ENCODE peak calls at places on chromosomes 5 and 9, in five cellular contexts. One of them, this sample, is unnamed. For H3K4me1, the result is how much of the 10 kb centered on the place peaks cover.

GRCh38 chr9:20744046-20744630 is 60.1 kb downstream of the FOCAD start:
- DNase-seq in A549: no peak
- DNase-seq in uterus: no peak
- DNase-seq in stomach: no peak
- DNase-seq in IMR-90: no peak
- DNase-seq in this sample: no peak

GRCh38 chr9:123834218-123834906 is 95.6 kb downstream of the DENND1A start:
- DNase-seq in A549: no peak
- DNase-seq in uterus: no peak
- DNase-seq in stomach: no peak
- DNase-seq in IMR-90: peak
- DNase-seq in this sample: no peak

GRCh38 chr9:27451207-27451792 is 72.8 kb upstream of the IFNK start:
- DNase-seq in A549: no peak
- DNase-seq in uterus: no peak
- DNase-seq in stomach: no peak
- DNase-seq in IMR-90: no peak
- DNase-seq in this sample: no peak

GRCh38 chr5:125257057-125257970 is 510.9 kb upstream of the ZNF608 start:
- DNase-seq in A549: no peak
- DNase-seq in uterus: no peak
- DNase-seq in stomach: no peak
- DNase-seq in IMR-90: peak
- DNase-seq in this sample: no peak

GRCh38 chr5:39697891-39698290 is 273.1 kb upstream of the DAB2 start:
- DNase-seq in A549: no peak
- DNase-seq in uterus: no peak
- DNase-seq in stomach: no peak
- DNase-seq in IMR-90: no peak
- DNase-seq in this sample: no peak

GRCh38 chr9:137083418-137084004 is 3.3 kb upstream of the MAN1B1 start:
- DNase-seq in A549: peak
- DNase-seq in uterus: peak
- DNase-seq in stomach: peak
- DNase-seq in IMR-90: peak
- DNase-seq in this sample: peak

GRCh38 chr5:61171479-61171878 is 9.2 kb upstream of the SMIM15 start:
- DNase-seq in A549: no peak
- DNase-seq in uterus: no peak
- DNase-seq in stomach: no peak
- DNase-seq in IMR-90: no peak
- DNase-seq in this sample: no peak

GRCh38 chr9:127525426-127526188 is 74.3 kb downstream of the LRSAM1 start:
- DNase-seq in A549: peak
- DNase-seq in uterus: no peak
- DNase-seq in stomach: no peak
- DNase-seq in IMR-90: peak
- DNase-seq in this sample: no peak

GRCh38 chr9:136544549-136545064 is 1.2 kb downstream of the NOTCH1 start:
- DNase-seq in A549: no peak
- DNase-seq in uterus: peak
- DNase-seq in stomach: peak
- DNase-seq in IMR-90: no peak
- DNase-seq in this sample: peak

GRCh38 chr5:61919920-61920319 is 386.1 kb upstream of the KIF2A start:
- DNase-seq in A549: peak
- DNase-seq in uterus: no peak
- DNase-seq in stomach: peak
- DNase-seq in IMR-90: no peak
- DNase-seq in this sample: no peak

GRCh38 chr5:109141499-109142200 is 268.1 kb downstream of the PJA2 start:
- DNase-seq in A549: peak
- DNase-seq in uterus: no peak
- DNase-seq in stomach: no peak
- DNase-seq in IMR-90: peak
- DNase-seq in this sample: no peak

GRCh38 chr9:32427111-32427873 is 42.8 kb downstream of the ACO1 start:
- DNase-seq in A549: no peak
- DNase-seq in uterus: no peak
- DNase-seq in stomach: peak
- DNase-seq in IMR-90: peak
- DNase-seq in this sample: no peak

GRCh38 chr5:42675602-42676001 is 81.0 kb upstream of the CCDC152 start:
- DNase-seq in A549: no peak
- DNase-seq in uterus: no peak
- DNase-seq in stomach: no peak
- DNase-seq in IMR-90: no peak
- DNase-seq in this sample: no peak

GRCh38 chr5:66554211-66554610 is 42.0 kb upstream of the MAST4 start:
- DNase-seq in A549: no peak
- DNase-seq in uterus: no peak
- DNase-seq in stomach: no peak
- DNase-seq in IMR-90: no peak
- DNase-seq in this sample: no peak

GRCh38 chr5:125298258-125298657 is 551.8 kb upstream of the ZNF608 start:
- DNase-seq in A549: no peak
- DNase-seq in uterus: no peak
- DNase-seq in stomach: no peak
- DNase-seq in IMR-90: peak
- DNase-seq in this sample: no peak

GRCh38 chr5:152443935-152444334 is 38.9 kb upstream of the NMUR2 start:
- DNase-seq in A549: no peak
- DNase-seq in uterus: no peak
- DNase-seq in stomach: no peak
- DNase-seq in IMR-90: no peak
- DNase-seq in this sample: no peak

GRCh38 chr5:125262782-125263181 is 516.3 kb upstream of the ZNF608 start:
- DNase-seq in A549: no peak
- DNase-seq in uterus: no peak
- DNase-seq in stomach: no peak
- DNase-seq in IMR-90: peak
- DNase-seq in this sample: no peak

GRCh38 chr9:97307091-97307490 is 368 bp upstream of the CCDC180 start:
- DNase-seq in A549: no peak
- DNase-seq in uterus: peak
- DNase-seq in stomach: peak
- DNase-seq in IMR-90: peak
- DNase-seq in this sample: no peak

GRCh38 chr5:72015103-72015548 is 92.1 kb upstream of the MAP1B start:
- DNase-seq in A549: peak
- DNase-seq in uterus: no peak
- DNase-seq in stomach: no peak
- DNase-seq in IMR-90: peak
- DNase-seq in this sample: no peak

GRCh38 chr9:116767219-116767618 is 80.1 kb downstream of the TRIM32 start:
- DNase-seq in A549: no peak
- DNase-seq in uterus: no peak
- DNase-seq in stomach: no peak
- DNase-seq in IMR-90: no peak
- DNase-seq in this sample: no peak

GRCh38 chr5:136963521-136963920 is 535.6 kb downstream of the SPOCK1 start:
- DNase-seq in A549: no peak
- DNase-seq in uterus: no peak
- DNase-seq in stomach: no peak
- DNase-seq in IMR-90: no peak
- DNase-seq in this sample: no peak

GRCh38 chr5:112253478-112254250 is 165.4 kb downstream of the EPB41L4A start:
- DNase-seq in A549: no peak
- DNase-seq in uterus: peak
- DNase-seq in stomach: no peak
- DNase-seq in IMR-90: no peak
- DNase-seq in this sample: peak
- TF ChIP-seq CTCF in A549: no peak
- TF ChIP-seq CTCF in uterus: no peak
- TF ChIP-seq CTCF in stomach: no peak
- TF ChIP-seq CTCF in IMR-90: no peak
- TF ChIP-seq CTCF in this sample: no peak

GRCh38 chr9:129867138-129868032 is 32.1 kb downstream of the USP20 start:
- DNase-seq in A549: no peak
- DNase-seq in uterus: no peak
- DNase-seq in stomach: no peak
- DNase-seq in IMR-90: no peak
- DNase-seq in this sample: no peak

GRCh38 chr9:129868033-129868395 is 32.8 kb downstream of the USP20 start:
- DNase-seq in A549: no peak
- DNase-seq in uterus: no peak
- DNase-seq in stomach: no peak
- DNase-seq in IMR-90: no peak
- DNase-seq in this sample: no peak

GRCh38 chr9:129869585-129870501 is 34.6 kb downstream of the USP20 start:
- DNase-seq in A549: no peak
- DNase-seq in uterus: no peak
- DNase-seq in stomach: no peak
- DNase-seq in IMR-90: no peak
- DNase-seq in this sample: no peak

GRCh38 chr9:129866373-129867137 is 31.3 kb downstream of the USP20 start:
- DNase-seq in A549: no peak
- DNase-seq in uterus: no peak
- DNase-seq in stomach: no peak
- DNase-seq in IMR-90: no peak
- DNase-seq in this sample: no peak

GRCh38 chr9:129868571-129869486 is 33.6 kb downstream of the USP20 start:
- DNase-seq in A549: no peak
- DNase-seq in uterus: no peak
- DNase-seq in stomach: peak
- DNase-seq in IMR-90: no peak
- DNase-seq in this sample: no peak
- H3K4me1 ChIP-seq in A549: under half
- H3K4me1 ChIP-seq in uterus: under half
- H3K4me1 ChIP-seq in stomach: under half
- H3K4me1 ChIP-seq in IMR-90: under half
- H3K4me1 ChIP-seq in this sample: under half

GRCh38 chr5:133241179-133241728 is 189.4 kb downstream of the HSPA4 start:
- DNase-seq in A549: no peak
- DNase-seq in uterus: no peak
- DNase-seq in stomach: no peak
- DNase-seq in IMR-90: no peak
- DNase-seq in this sample: no peak

GRCh38 chr5:133242221-133242835 is 190.5 kb downstream of the HSPA4 start:
- DNase-seq in A549: no peak
- DNase-seq in uterus: no peak
- DNase-seq in stomach: no peak
- DNase-seq in IMR-90: no peak
- DNase-seq in this sample: no peak

GRCh38 chr5:133238426-133239205 is 186.8 kb downstream of the HSPA4 start:
- DNase-seq in A549: no peak
- DNase-seq in uterus: no peak
- DNase-seq in stomach: no peak
- DNase-seq in IMR-90: no peak
- DNase-seq in this sample: peak

GRCh38 chr5:133243196-133243595 is 191.4 kb downstream of the HSPA4 start:
- DNase-seq in A549: no peak
- DNase-seq in uterus: no peak
- DNase-seq in stomach: no peak
- DNase-seq in IMR-90: no peak
- DNase-seq in this sample: no peak

GRCh38 chr5:133240425-133241091 is 188.7 kb downstream of the HSPA4 start:
- DNase-seq in A549: peak
- DNase-seq in uterus: peak
- DNase-seq in stomach: peak
- DNase-seq in IMR-90: peak
- DNase-seq in this sample: no peak
- TF ChIP-seq POLR2A in A549: no peak
- TF ChIP-seq POLR2A in uterus: no peak
- TF ChIP-seq POLR2A in stomach: no peak
- TF ChIP-seq POLR2A in IMR-90: no peak
- TF ChIP-seq POLR2A in this sample: no peak

GRCh38 chr5:7686794-7687193 is 164.1 kb downstream of the CFAP90 start:
- DNase-seq in A549: no peak
- DNase-seq in uterus: no peak
- DNase-seq in stomach: no peak
- DNase-seq in IMR-90: no peak
- DNase-seq in this sample: no peak
- TF ChIP-seq CTCF in A549: no peak
- TF ChIP-seq CTCF in uterus: no peak
- TF ChIP-seq CTCF in stomach: no peak
- TF ChIP-seq CTCF in IMR-90: no peak
- TF ChIP-seq CTCF in this sample: no peak

DNA sequence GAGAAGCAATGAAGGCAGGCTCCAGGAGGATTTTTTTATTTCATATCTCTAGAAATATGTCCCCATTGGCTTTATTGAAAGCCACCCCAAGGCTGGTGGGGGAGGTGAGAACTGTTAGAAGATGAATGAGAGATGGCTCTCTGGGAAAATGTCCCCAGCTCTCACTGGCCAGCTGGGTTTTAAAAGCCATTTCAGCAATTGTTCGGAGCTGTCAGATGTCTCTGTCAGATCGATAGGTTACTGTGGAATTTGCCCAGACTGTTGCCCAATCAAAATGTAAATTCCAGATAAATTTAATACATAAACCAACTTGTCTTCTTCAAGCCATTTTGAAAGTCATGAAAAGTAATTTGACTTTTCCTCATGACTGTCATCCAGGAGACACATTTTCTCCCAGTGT is 67.0 kb upstream of the BRINP1 start:
- DNase-seq in A549: no peak
- DNase-seq in uterus: no peak
- DNase-seq in stomach: no peak
- DNase-seq in IMR-90: no peak
- DNase-seq in this sample: no peak
- H3K4me1 ChIP-seq in A549: under half
- H3K4me1 ChIP-seq in uterus: under half
- H3K4me1 ChIP-seq in stomach: under half
- H3K4me1 ChIP-seq in IMR-90: under half
- H3K4me1 ChIP-seq in this sample: under half

GRCh38 chr5:54455413-54456157 is at the start of gene HSPB3:
- DNase-seq in A549: no peak
- DNase-seq in uterus: peak
- DNase-seq in stomach: no peak
- DNase-seq in IMR-90: peak
- DNase-seq in this sample: peak
- TF ChIP-seq POLR2A in A549: no peak
- TF ChIP-seq POLR2A in uterus: no peak
- TF ChIP-seq POLR2A in stomach: no peak
- TF ChIP-seq POLR2A in IMR-90: no peak
- TF ChIP-seq POLR2A in this sample: no peak

GRCh38 chr5:81748556-81748955 is 2.3 kb downstream of the SSBP2 start:
- DNase-seq in A549: no peak
- DNase-seq in uterus: no peak
- DNase-seq in stomach: no peak
- DNase-seq in IMR-90: no peak
- DNase-seq in this sample: no peak
- TF ChIP-seq CTCF in A549: peak
- TF ChIP-seq CTCF in uterus: no peak
- TF ChIP-seq CTCF in stomach: no peak
- TF ChIP-seq CTCF in IMR-90: no peak
- TF ChIP-seq CTCF in this sample: no peak

This sample was measured in sigmoid colon.